ENCODE peak calls at places on chromosomes 11 and 22, in nine cellular contexts. L is cardiac muscle cell, A is HCT116, Q is astrocyte of the spinal cord, I is A549, T is foreskin fibroblast, Y is H9, U is breast epithelium, N is HL-60. R is an unnamed sample.
A peak's percentile ranks its signal among the peaks of the same experiment; 100 is the strongest.

GRCh38 chr22:43109921-43110443 is 568 bp upstream of the BIK start:
- DNase-seq in Y (peak; percentile 46), N (no peak), I (no peak), L (no peak), U (no peak), Q (no peak), A (no peak), T (peak; percentile 29), R (no peak)

GRCh38 chr22:48156603-48157355 is 1394.3 kb downstream of the TBC1D22A start:
- DNase-seq in Y (no peak), Q (no peak), T (no peak), L (no peak), N (no peak), U (no peak), A (no peak), I (no peak), R (no peak)

GRCh38 chr11:43639920-43640319 is 40.6 kb upstream of the HSD17B12 start:
- DNase-seq in A (no peak), U (no peak), L (no peak), Y (no peak), N (no peak), Q (no peak), T (no peak), I (no peak), R (no peak)

GRCh38 chr11:110000045-110000502 is 93.1 kb upstream of the ZC3H12C start:
- DNase-seq in U (no peak), A (peak; percentile 23), T (peak; percentile 83), N (peak; percentile 37), Y (no peak), I (peak; percentile 65), Q (peak; percentile 96), L (peak; percentile 14), R (no peak)

GRCh38 chr11:130455493-130456127 is 7.2 kb downstream of the ADAMTS15 start:
- DNase-seq in L (no peak), Q (no peak), I (no peak), N (no peak), T (no peak), A (no peak), Y (no peak), U (no peak), R (no peak)

GRCh38 chr11:12207384-12208150 is 97.2 kb downstream of the MICAL2 start:
- DNase-seq in Q (peak; percentile 95), A (no peak), U (no peak), I (no peak), Y (no peak), N (no peak), T (peak; percentile 80), L (no peak), R (no peak)

GRCh38 chr11:2507945-2508749 is 63.3 kb downstream of the KCNQ1 start:
- DNase-seq in N (no peak), A (no peak), Y (peak; percentile 15), Q (no peak), L (no peak), I (no peak), U (peak; percentile 7), T (no peak), R (no peak)

GRCh38 chr11:3165152-3165705 is at the start of gene OSBPL5:
- DNase-seq in Q (peak; percentile 62), I (peak; percentile 22), T (peak; percentile 93), A (no peak), L (peak; percentile 79), Y (no peak), U (peak; percentile 59), N (no peak), R (peak; percentile 78)

GRCh38 chr11:120096326-120096725 is 41.6 kb downstream of the TRIM29 start:
- DNase-seq in A (no peak), L (peak; percentile 8), N (no peak), I (no peak), T (no peak), Y (no peak), U (no peak), Q (no peak), R (no peak)

GRCh38 chr11:35308157-35308556 is 111.2 kb downstream of the SLC1A2 start:
- DNase-seq in A (no peak), Y (no peak), I (no peak), N (no peak), L (no peak), U (no peak), Q (no peak), T (no peak), R (no peak)

GRCh38 chr11:76598426-76598839 is 72.1 kb downstream of the LRRC32 start:
- DNase-seq in L (peak; percentile 61), U (no peak), Q (peak; percentile 51), Y (peak; percentile 61), I (peak; percentile 64), A (peak; percentile 7), N (peak; percentile 38), T (peak; percentile 72), R (no peak)

GRCh38 chr11:65868076-65868667 is 4.4 kb downstream of the EFEMP2 start:
- DNase-seq in Y (peak; percentile 75), T (no peak), I (no peak), N (no peak), A (no peak), Q (no peak), U (no peak), L (no peak), R (no peak)

GRCh38 chr11:74371269-74372039 is 26.8 kb downstream of the PGM2L1 start:
- DNase-seq in T (peak; percentile 49), L (no peak), I (peak; percentile 75), Q (peak; percentile 80), Y (no peak), A (no peak), N (no peak), U (no peak), R (no peak)

GRCh38 chr11:30585067-30585891 is 874 bp downstream of the MPPED2 start:
- DNase-seq in U (peak; percentile 32), N (no peak), A (no peak), L (peak; percentile 61), Q (no peak), I (no peak), Y (peak; percentile 51), T (no peak), R (peak; percentile 61)

GRCh38 chr22:23790819-23791736 is 4.3 kb downstream of the SMARCB1 start:
- DNase-seq in L (no peak), T (peak; percentile 96), U (no peak), Y (no peak), A (no peak), I (no peak), N (no peak), Q (no peak), R (peak; percentile 53)

GRCh38 chr11:271316-271715 is 6.9 kb upstream of the NLRP6 start:
- DNase-seq in I (no peak), U (no peak), A (no peak), T (no peak), L (no peak), N (no peak), Q (no peak), Y (peak; percentile 12), R (no peak)

DNA sequence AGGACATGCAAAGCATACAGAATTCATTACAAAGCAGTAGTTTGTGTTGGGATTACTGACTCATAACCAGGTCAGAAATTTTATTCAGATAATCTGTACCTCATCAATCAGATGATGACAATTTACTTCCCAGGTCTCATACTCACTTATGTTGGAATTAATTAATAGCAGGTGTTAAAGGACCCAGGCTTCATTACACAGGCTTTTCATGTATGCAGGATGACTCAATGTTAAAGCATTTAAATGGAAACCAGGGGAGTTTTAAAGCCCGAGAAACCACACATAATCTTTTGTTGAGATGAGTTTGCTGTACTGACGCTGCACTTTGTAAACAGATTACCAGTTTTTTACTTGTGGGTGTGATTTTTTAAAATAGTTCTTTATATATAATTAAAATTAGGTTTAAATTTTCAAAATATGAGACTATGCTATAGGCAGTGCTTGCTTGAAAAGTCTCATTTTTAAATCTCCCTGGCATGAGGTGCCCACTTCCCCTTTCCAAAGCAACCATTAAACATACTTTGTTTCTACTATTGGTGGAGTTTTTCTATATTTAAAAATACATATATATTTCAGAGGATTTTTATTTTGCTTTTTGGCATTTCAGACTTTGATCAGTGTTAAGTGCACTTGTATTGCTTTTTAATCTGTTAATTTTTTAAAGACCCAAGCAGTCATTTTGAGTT is 41.0 kb downstream of the CEP57 start:
- DNase-seq in T (peak; percentile 87), N (no peak), Y (no peak), U (no peak), I (no peak), L (no peak), A (no peak), Q (peak; percentile 90), R (no peak)
- TF ChIP-seq CTCF in T (no peak), N (no peak), Y (no peak), U (no peak), I (no peak), L (no peak), A (no peak), Q (no peak), R (no peak)

DNA sequence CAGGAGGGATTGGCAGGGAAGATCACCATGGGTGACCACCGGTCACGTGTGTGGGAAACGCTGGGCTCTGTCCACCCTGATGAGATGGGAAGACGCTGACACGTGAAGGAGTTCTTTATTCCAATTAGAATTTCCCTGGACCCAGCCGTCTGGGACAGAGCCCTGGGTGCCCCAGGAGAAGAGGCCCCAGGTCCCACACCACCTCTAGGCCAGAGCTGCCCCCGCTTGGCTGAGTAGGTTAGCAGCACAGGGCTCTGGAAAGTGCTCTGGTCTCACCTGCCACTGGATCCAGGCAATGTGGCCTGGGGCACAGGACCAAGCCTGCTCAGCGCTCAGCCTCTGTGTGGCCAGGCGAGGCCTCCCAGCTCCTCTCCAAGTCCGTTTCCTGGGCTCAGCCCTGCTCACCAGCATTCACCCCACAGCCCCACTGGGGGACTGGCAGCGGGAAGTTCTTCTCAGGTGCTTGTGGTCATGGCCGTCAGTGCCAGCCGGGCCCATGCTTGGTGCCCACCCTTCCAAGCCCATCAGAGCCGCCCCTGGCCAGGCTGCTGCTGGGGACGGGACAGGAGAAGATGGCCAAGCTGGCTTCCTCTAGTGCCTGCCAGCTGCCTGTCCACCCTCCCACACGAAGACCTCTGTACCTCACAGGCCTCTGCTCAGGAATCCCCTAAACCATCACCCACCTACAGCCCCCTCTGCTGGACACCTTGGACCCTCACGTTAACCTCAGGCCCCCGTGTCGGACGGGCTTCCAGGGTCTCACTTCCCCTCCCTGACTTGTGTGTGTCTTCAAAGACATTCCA is 62.5 kb upstream of the FGF3 start:
- DNase-seq in L (peak; percentile 38), A (no peak), Q (no peak), T (no peak), N (no peak), Y (peak; percentile 61), U (no peak), I (no peak), R (peak; percentile 6)
- TF ChIP-seq CTCF in L (peak; percentile 9), A (no peak), Q (no peak), T (no peak), N (no peak), Y (peak; percentile 62), U (no peak), I (peak; percentile 12), R (peak; percentile 13)

GRCh38 chr11:31799794-31800397 is 11.2 kb downstream of the PAX6 start:
- DNase-seq in A (no peak), U (no peak), Q (no peak), N (no peak), L (no peak), T (no peak), Y (no peak), I (no peak), R (no peak)
- TF ChIP-seq CTCF in A (no peak), U (no peak), Q (no peak), N (no peak), L (no peak), T (no peak), Y (no peak), I (no peak), R (no peak)

DNA sequence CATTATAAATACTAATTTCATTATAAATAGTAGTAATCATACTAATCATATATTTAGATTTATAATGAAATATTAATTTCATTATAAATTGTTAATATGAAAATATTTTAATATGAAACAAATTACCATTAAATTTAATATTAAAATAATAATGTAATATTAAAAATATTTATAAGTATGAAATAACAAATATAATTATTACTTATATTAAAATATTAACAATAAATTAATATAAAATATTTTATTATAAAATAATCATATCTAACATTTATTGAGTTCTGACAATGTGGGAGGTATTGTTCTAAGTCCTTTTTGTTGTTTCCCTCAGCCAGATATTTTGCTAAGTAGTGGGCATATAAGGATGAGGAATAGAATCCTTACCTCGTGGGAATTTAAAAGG is 1341.4 kb downstream of the LRRC4C start:
- DNase-seq in I (no peak), T (no peak), N (no peak), U (no peak), Q (no peak), Y (no peak), L (no peak), A (no peak), R (no peak)
- TF ChIP-seq CTCF in I (no peak), T (no peak), N (no peak), U (no peak), Q (no peak), Y (no peak), L (no peak), A (no peak), R (no peak)